ENCODE peak calls at places on chromosomes 11 and 22, in four cellular contexts. One of them, this sample, is unnamed. For H3K4me1, the result is how much of the 10 kb centered on the place peaks cover.

GRCh38 chr22:22195265-22196017 is 49.1 kb upstream of the VPREB1 start:
- DNase-seq in GM12878: peak
- DNase-seq in HepG2: peak
- DNase-seq in H1: peak
- DNase-seq in this sample: peak

GRCh38 chr22:26362471-26362870 is 66.6 kb upstream of the ASPHD2 start:
- DNase-seq in H1: no peak
- DNase-seq in GM12878: no peak
- DNase-seq in HepG2: no peak
- DNase-seq in this sample: no peak

GRCh38 chr11:78338138-78338537 is 79.5 kb downstream of the GAB2 start:
- DNase-seq in HepG2: no peak
- DNase-seq in GM12878: no peak
- DNase-seq in H1: no peak
- DNase-seq in this sample: no peak

GRCh38 chr22:23539135-23539838 is 40.8 kb downstream of the IGLL1 start:
- DNase-seq in GM12878: peak
- DNase-seq in H1: peak
- DNase-seq in HepG2: peak
- DNase-seq in this sample: peak

GRCh38 chr11:30316237-30316636 is 6.7 kb upstream of the ARL14EP start:
- DNase-seq in H1: no peak
- DNase-seq in GM12878: no peak
- DNase-seq in HepG2: no peak
- DNase-seq in this sample: no peak

GRCh38 chr11:115590254-115590653 is 86.0 kb upstream of the CADM1 start:
- DNase-seq in GM12878: no peak
- DNase-seq in HepG2: no peak
- DNase-seq in H1: no peak
- DNase-seq in this sample: no peak

GRCh38 chr11:118214210-118214914 is 10.4 kb downstream of the JAML start:
- DNase-seq in HepG2: no peak
- DNase-seq in GM12878: no peak
- DNase-seq in H1: no peak
- DNase-seq in this sample: no peak

GRCh38 chr22:22078329-22078728 is 95.7 kb upstream of the TOP3B start:
- DNase-seq in HepG2: no peak
- DNase-seq in H1: no peak
- DNase-seq in GM12878: no peak
- DNase-seq in this sample: no peak

GRCh38 chr11:3939651-3940190 is 84.3 kb downstream of the STIM1 start:
- DNase-seq in GM12878: no peak
- DNase-seq in H1: no peak
- DNase-seq in HepG2: no peak
- DNase-seq in this sample: no peak

GRCh38 chr11:32311351-32312077 is 123.8 kb downstream of the WT1 start:
- DNase-seq in GM12878: no peak
- DNase-seq in H1: no peak
- DNase-seq in HepG2: no peak
- DNase-seq in this sample: no peak

GRCh38 chr22:27670701-27671412 is 130.7 kb downstream of the MN1 start:
- DNase-seq in HepG2: peak
- DNase-seq in GM12878: no peak
- DNase-seq in H1: peak
- DNase-seq in this sample: peak

GRCh38 chr22:35524966-35525686 is 15.5 kb upstream of the RASD2 start:
- DNase-seq in GM12878: no peak
- DNase-seq in H1: no peak
- DNase-seq in HepG2: no peak
- DNase-seq in this sample: no peak

GRCh38 chr11:10500757-10501684 is 40.0 kb downstream of the RNF141 start:
- DNase-seq in GM12878: no peak
- DNase-seq in HepG2: no peak
- DNase-seq in H1: no peak
- DNase-seq in this sample: no peak

GRCh38 chr11:100557830-100558611 is 129.1 kb upstream of the ARHGAP42 start:
- DNase-seq in H1: no peak
- DNase-seq in HepG2: no peak
- DNase-seq in GM12878: no peak
- DNase-seq in this sample: no peak

GRCh38 chr11:62140302-62141110 is 16.7 kb downstream of the INCENP start:
- DNase-seq in H1: no peak
- DNase-seq in GM12878: no peak
- DNase-seq in HepG2: no peak
- DNase-seq in this sample: no peak

GRCh38 chr11:63710476-63711217 is 29.3 kb downstream of the RTN3 start:
- DNase-seq in H1: no peak
- DNase-seq in HepG2: no peak
- DNase-seq in GM12878: no peak
- DNase-seq in this sample: no peak

GRCh38 chr11:77289737-77290136 is 11.7 kb downstream of the GDPD4 start:
- DNase-seq in HepG2: no peak
- DNase-seq in H1: no peak
- DNase-seq in GM12878: no peak
- DNase-seq in this sample: no peak

GRCh38 chr11:118057424-118058145 is 19.3 kb upstream of the TMPRSS4 start:
- DNase-seq in H1: no peak
- DNase-seq in GM12878: no peak
- DNase-seq in HepG2: no peak
- DNase-seq in this sample: no peak

DNA sequence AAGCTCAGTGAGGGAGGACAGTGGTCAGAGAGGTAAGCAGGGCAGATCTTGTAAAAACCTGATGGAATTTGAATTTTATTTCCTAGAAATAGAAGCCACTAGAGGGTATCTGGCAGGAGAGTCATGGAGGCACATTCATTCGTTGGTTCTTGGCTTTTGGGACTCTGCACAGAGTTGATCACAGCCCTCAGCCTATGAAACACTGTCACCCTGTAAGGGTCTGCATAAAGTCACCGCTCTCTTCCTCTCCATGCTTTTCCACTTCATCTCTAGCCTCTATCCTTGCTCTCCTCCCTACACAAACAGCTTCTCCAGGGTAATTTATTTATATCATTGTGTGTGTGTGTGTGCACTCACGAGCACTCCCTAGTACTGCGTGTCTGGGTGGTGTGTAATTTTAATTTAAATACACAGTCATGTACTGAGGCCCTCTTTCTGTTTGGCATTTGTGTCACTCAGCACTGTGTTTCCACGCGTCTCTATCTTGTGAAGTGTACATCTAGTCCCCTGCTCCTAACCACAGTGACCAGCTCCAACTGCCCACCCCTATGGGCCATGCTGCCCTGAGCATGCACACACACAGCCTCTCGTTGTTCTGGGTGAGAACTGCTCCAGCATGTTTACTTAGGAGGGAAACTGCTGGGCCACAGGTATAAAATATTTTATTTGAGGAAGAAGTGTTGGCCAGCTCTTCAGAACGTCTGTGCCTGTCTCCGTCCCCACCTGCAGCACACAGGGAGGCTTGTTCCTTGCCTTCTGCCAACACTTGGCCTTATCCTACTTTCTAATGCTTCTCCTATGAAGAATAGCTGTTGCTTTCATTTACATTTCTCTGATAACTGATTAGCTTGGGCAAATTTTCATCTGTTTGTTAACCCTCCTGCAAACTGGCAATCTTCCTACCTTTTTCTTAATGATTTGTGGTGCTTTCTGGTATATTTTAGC is 4.5 kb downstream of the KCNQ1OT1 start:
- DNase-seq in H1: no peak
- DNase-seq in HepG2: no peak
- DNase-seq in GM12878: no peak
- DNase-seq in this sample: no peak
- H3K4me1 ChIP-seq in H1: under half
- H3K4me1 ChIP-seq in HepG2: half or more
- H3K4me1 ChIP-seq in GM12878: under half
- H3K4me1 ChIP-seq in this sample: under half

DNA sequence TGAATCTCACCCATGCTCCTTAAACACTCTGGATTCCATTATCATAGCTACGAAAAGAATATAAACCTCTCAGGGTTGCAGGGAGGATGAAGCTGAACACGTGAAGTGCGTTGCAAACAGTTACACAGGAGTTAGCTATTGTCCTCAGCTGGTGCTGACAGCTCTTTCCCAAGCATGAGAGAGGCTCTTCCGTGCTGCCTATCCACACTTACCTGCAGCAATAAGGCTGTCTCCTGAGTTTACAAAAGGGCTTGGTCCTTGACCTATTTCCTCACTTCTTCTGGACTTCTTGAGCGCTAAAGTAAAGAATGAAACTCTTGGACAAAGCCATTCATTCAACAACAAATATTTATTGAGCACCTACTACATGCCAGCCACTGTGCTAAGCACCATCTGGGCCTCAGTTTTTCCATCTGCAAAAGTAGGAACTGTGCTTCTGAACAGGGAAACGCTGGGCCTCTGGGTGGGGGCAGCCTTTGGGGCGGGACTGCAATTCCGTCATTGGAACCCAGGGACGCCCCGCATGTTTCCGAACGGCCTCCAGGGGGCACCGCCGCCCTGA is 749 bp upstream of the ARL2 start:
- DNase-seq in HepG2: peak
- DNase-seq in H1: no peak
- DNase-seq in GM12878: no peak
- DNase-seq in this sample: peak
- TF ChIP-seq YY1 in HepG2: no peak
- TF ChIP-seq YY1 in H1: no peak
- TF ChIP-seq YY1 in GM12878: peak
- TF ChIP-seq YY1 in this sample: no peak

GRCh38 chr11:111982532-111983186 is 42.5 kb upstream of the DLAT start:
- DNase-seq in HepG2: no peak
- DNase-seq in H1: no peak
- DNase-seq in GM12878: no peak
- DNase-seq in this sample: no peak

GRCh38 chr11:111981270-111981669 is 43.9 kb upstream of the DLAT start:
- DNase-seq in GM12878: no peak
- DNase-seq in H1: no peak
- DNase-seq in HepG2: no peak
- DNase-seq in this sample: no peak

GRCh38 chr11:111983187-111983986 is 41.8 kb upstream of the DLAT start:
- DNase-seq in GM12878: no peak
- DNase-seq in HepG2: peak
- DNase-seq in H1: peak
- DNase-seq in this sample: peak

GRCh38 chr11:111980062-111980461 is 42.9 kb downstream of the DIXDC1 start:
- DNase-seq in HepG2: no peak
- DNase-seq in GM12878: no peak
- DNase-seq in H1: no peak
- DNase-seq in this sample: no peak

DNA sequence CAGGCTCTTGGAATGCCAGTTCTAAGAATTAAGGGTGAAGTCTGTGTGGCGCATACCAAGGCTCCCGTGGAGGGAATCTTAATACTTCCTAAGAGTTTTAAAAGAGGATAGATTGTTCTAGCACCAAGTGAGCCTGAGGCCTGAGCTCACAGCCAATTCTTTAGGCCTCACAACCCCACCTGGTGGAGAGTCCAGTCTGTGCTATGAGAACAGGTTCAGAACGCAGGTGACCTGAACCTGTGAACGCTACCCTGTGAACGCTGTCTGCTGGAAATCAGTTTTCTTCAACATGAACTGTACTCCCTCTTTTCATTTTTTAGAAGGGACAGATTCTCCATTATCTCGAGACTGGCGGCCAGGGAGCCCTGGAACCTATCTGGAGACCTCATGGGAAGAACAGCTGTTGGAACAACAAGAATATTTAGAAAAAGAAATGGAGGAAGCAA is 43.2 kb upstream of the DLAT start:
- DNase-seq in HepG2: peak
- DNase-seq in H1: peak
- DNase-seq in GM12878: peak
- DNase-seq in this sample: peak
- TF ChIP-seq SUZ12 in HepG2: no peak
- TF ChIP-seq SUZ12 in H1: no peak
- TF ChIP-seq SUZ12 in GM12878: no peak
- TF ChIP-seq SUZ12 in this sample: no peak

GRCh38 chr11:114193730-114194674 is 102.2 kb upstream of the NNMT start:
- DNase-seq in H1: no peak
- DNase-seq in GM12878: no peak
- DNase-seq in HepG2: no peak
- DNase-seq in this sample: no peak
- H3K4me1 ChIP-seq in H1: under half
- H3K4me1 ChIP-seq in GM12878: under half
- H3K4me1 ChIP-seq in HepG2: under half
- H3K4me1 ChIP-seq in this sample: under half

GRCh38 chr11:12331239-12331874 is 46.0 kb upstream of the PARVA start:
- DNase-seq in GM12878: peak
- DNase-seq in HepG2: peak
- DNase-seq in H1: peak
- DNase-seq in this sample: peak
- TF ChIP-seq YY1 in GM12878: peak
- TF ChIP-seq YY1 in HepG2: no peak
- TF ChIP-seq YY1 in H1: no peak
- TF ChIP-seq YY1 in this sample: no peak

DNA sequence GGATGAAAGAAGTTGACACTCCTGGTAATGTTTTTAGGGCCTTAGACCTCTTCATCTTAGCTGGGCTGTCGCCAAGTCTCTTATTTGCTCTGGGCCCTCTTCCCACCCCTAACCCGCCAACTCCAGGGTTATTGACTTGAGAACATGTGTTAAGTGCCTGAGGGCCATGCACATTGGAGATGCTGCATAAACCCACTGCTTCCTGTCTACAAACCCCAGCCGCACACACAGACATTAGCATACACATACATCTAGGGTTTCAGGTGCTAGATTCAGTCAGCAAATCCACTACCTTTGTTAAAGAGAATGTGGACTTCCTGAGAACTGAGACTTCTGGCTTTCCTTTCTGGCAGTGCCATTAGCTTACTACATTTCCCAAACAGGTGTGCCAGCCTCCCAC is 817 bp downstream of the PANX3 start:
- DNase-seq in H1: no peak
- DNase-seq in GM12878: no peak
- DNase-seq in HepG2: no peak
- DNase-seq in this sample: no peak
- TF ChIP-seq SUZ12 in H1: no peak
- TF ChIP-seq SUZ12 in GM12878: no peak
- TF ChIP-seq SUZ12 in HepG2: no peak
- TF ChIP-seq SUZ12 in this sample: no peak

This sample was measured in NT2/D1.